ENCODE peak calls at places on chromosomes 11 and 22, in nine cellular contexts. One of them, this sample, is unnamed.

GRCh38 chr11:9656864-9657263 is 7.0 kb upstream of the SWAP70 start:
- DNase-seq in NB4: no peak
- DNase-seq in nephron progenitor cell: no peak
- DNase-seq in choroid plexus epithelial cell: no peak
- DNase-seq in cardiac fibroblast: no peak
- DNase-seq in neural crest cell: no peak
- DNase-seq in esophagus squamous epithelium: no peak
- DNase-seq in lower leg skin: no peak
- DNase-seq in AG04450: no peak
- DNase-seq in this sample: no peak

GRCh38 chr11:129974672-129975071 is 28.0 kb downstream of the PRDM10 start:
- DNase-seq in nephron progenitor cell: no peak
- DNase-seq in neural crest cell: no peak
- DNase-seq in choroid plexus epithelial cell: no peak
- DNase-seq in AG04450: no peak
- DNase-seq in lower leg skin: peak; percentile 56
- DNase-seq in NB4: no peak
- DNase-seq in cardiac fibroblast: no peak
- DNase-seq in esophagus squamous epithelium: no peak
- DNase-seq in this sample: no peak

GRCh38 chr11:113255741-113256140 is 58.6 kb upstream of the TTC12 start:
- DNase-seq in choroid plexus epithelial cell: no peak
- DNase-seq in lower leg skin: peak; percentile 62
- DNase-seq in neural crest cell: no peak
- DNase-seq in NB4: no peak
- DNase-seq in AG04450: no peak
- DNase-seq in cardiac fibroblast: no peak
- DNase-seq in nephron progenitor cell: no peak
- DNase-seq in esophagus squamous epithelium: no peak
- DNase-seq in this sample: no peak

GRCh38 chr22:22463855-22464540 is 44.5 kb downstream of the ZNF280B start:
- DNase-seq in esophagus squamous epithelium: no peak
- DNase-seq in choroid plexus epithelial cell: peak; percentile 77
- DNase-seq in AG04450: peak; percentile 34
- DNase-seq in lower leg skin: no peak
- DNase-seq in nephron progenitor cell: peak; percentile 75
- DNase-seq in neural crest cell: peak; percentile 72
- DNase-seq in NB4: peak; percentile 72
- DNase-seq in cardiac fibroblast: peak; percentile 80
- DNase-seq in this sample: peak; percentile 58

GRCh38 chr11:57546869-57547518 is 9.6 kb downstream of the SMTNL1 start:
- DNase-seq in choroid plexus epithelial cell: peak; percentile 63
- DNase-seq in nephron progenitor cell: peak; percentile 12
- DNase-seq in lower leg skin: no peak
- DNase-seq in esophagus squamous epithelium: no peak
- DNase-seq in neural crest cell: no peak
- DNase-seq in NB4: peak; percentile 44
- DNase-seq in cardiac fibroblast: peak; percentile 66
- DNase-seq in AG04450: no peak
- DNase-seq in this sample: peak; percentile 73

GRCh38 chr11:57315491-57315890 is 9.3 kb downstream of the TNKS1BP1 start:
- DNase-seq in AG04450: no peak
- DNase-seq in choroid plexus epithelial cell: peak; percentile 82
- DNase-seq in cardiac fibroblast: peak; percentile 63
- DNase-seq in esophagus squamous epithelium: no peak
- DNase-seq in lower leg skin: no peak
- DNase-seq in NB4: peak; percentile 44
- DNase-seq in neural crest cell: no peak
- DNase-seq in nephron progenitor cell: peak; percentile 36
- DNase-seq in this sample: no peak

GRCh38 chr11:102449651-102450570 is 2.7 kb downstream of the TMEM123 start:
- DNase-seq in nephron progenitor cell: no peak
- DNase-seq in NB4: no peak
- DNase-seq in AG04450: no peak
- DNase-seq in neural crest cell: no peak
- DNase-seq in choroid plexus epithelial cell: no peak
- DNase-seq in lower leg skin: no peak
- DNase-seq in esophagus squamous epithelium: no peak
- DNase-seq in cardiac fibroblast: no peak
- DNase-seq in this sample: no peak

GRCh38 chr22:23763579-23764331 is 965 bp downstream of the C22orf15 start:
- DNase-seq in choroid plexus epithelial cell: no peak
- DNase-seq in NB4: no peak
- DNase-seq in AG04450: no peak
- DNase-seq in neural crest cell: no peak
- DNase-seq in cardiac fibroblast: no peak
- DNase-seq in esophagus squamous epithelium: no peak
- DNase-seq in lower leg skin: no peak
- DNase-seq in nephron progenitor cell: peak; percentile 68
- DNase-seq in this sample: peak; percentile 52

GRCh38 chr11:34654491-34655334 is 33.8 kb downstream of the EHF start:
- DNase-seq in NB4: peak; percentile 56
- DNase-seq in cardiac fibroblast: peak; percentile 93
- DNase-seq in lower leg skin: peak; percentile 95
- DNase-seq in choroid plexus epithelial cell: peak; percentile 56
- DNase-seq in esophagus squamous epithelium: no peak
- DNase-seq in neural crest cell: no peak
- DNase-seq in AG04450: no peak
- DNase-seq in nephron progenitor cell: no peak
- DNase-seq in this sample: no peak

GRCh38 chr11:64334764-64335741 is 5.0 kb upstream of the CCDC88B start:
- DNase-seq in AG04450: peak; percentile 75
- DNase-seq in nephron progenitor cell: peak; percentile 59
- DNase-seq in NB4: peak; percentile 97
- DNase-seq in choroid plexus epithelial cell: peak; percentile 84
- DNase-seq in lower leg skin: no peak
- DNase-seq in neural crest cell: no peak
- DNase-seq in esophagus squamous epithelium: no peak
- DNase-seq in cardiac fibroblast: peak; percentile 95
- DNase-seq in this sample: peak; percentile 88

GRCh38 chr11:121582296-121582695 is 129.5 kb upstream of the SORL1-AS1 start:
- DNase-seq in esophagus squamous epithelium: no peak
- DNase-seq in nephron progenitor cell: no peak
- DNase-seq in choroid plexus epithelial cell: no peak
- DNase-seq in NB4: peak; percentile 60
- DNase-seq in AG04450: no peak
- DNase-seq in lower leg skin: no peak
- DNase-seq in neural crest cell: no peak
- DNase-seq in cardiac fibroblast: no peak
- DNase-seq in this sample: no peak

DNA sequence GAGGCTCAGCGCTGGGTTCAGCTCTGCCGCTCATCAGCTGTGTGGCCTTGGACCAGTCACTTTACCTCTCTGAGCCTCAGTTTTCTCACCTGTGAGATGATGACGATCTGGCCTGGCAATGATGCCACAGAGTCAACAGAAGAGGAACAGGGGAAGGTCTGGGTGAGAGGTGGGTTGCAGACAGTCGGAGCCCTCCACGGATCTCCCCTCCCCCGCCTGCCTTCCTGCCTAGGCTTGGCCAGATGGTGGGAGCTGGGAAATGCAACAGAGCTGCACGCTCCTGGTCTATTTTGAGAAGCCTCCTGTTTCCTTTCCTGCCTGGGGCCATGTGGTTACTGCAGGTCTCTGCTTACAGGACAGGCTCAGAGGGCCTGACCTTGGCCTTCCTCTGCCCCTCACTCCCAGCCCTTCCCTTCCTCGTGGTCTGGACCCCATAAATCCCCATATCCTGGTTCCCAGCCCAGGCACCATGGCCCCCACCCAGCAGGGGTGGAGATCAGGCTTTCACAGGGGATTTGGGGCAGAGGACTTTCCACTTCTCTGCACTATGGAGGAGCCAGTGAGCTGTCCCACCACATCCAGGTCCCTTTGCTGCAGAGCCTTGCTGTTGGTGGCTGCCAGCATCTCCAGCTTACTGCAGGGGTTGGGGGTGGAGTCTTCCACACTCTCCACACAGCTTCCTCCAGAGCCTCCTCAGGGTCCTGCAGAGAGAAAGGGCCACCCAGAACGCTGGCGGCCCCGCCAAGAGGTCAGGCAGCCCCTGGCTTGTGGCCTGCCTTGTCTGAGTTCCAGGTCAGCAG is 46.9 kb downstream of the C11orf96 start:
- DNase-seq in esophagus squamous epithelium: no peak
- DNase-seq in nephron progenitor cell: peak; percentile 64
- DNase-seq in NB4: no peak
- DNase-seq in lower leg skin: peak; percentile 85
- DNase-seq in AG04450: no peak
- DNase-seq in cardiac fibroblast: peak; percentile 22
- DNase-seq in neural crest cell: peak; percentile 13
- DNase-seq in choroid plexus epithelial cell: no peak
- DNase-seq in this sample: no peak
- TF ChIP-seq CTCF in esophagus squamous epithelium: no peak
- TF ChIP-seq CTCF in nephron progenitor cell: no peak
- TF ChIP-seq CTCF in NB4: no peak
- TF ChIP-seq CTCF in lower leg skin: no peak
- TF ChIP-seq CTCF in AG04450: no peak
- TF ChIP-seq CTCF in cardiac fibroblast: no peak
- TF ChIP-seq CTCF in neural crest cell: no peak
- TF ChIP-seq CTCF in choroid plexus epithelial cell: no peak
- TF ChIP-seq CTCF in this sample: no peak

GRCh38 chr11:45736424-45736823 is 68.5 kb upstream of the SLC35C1 start:
- DNase-seq in lower leg skin: no peak
- DNase-seq in choroid plexus epithelial cell: peak; percentile 51
- DNase-seq in esophagus squamous epithelium: no peak
- DNase-seq in cardiac fibroblast: peak; percentile 71
- DNase-seq in nephron progenitor cell: no peak
- DNase-seq in AG04450: no peak
- DNase-seq in neural crest cell: no peak
- DNase-seq in NB4: no peak
- DNase-seq in this sample: no peak
- TF ChIP-seq CTCF in lower leg skin: no peak
- TF ChIP-seq CTCF in choroid plexus epithelial cell: no peak
- TF ChIP-seq CTCF in esophagus squamous epithelium: no peak
- TF ChIP-seq CTCF in cardiac fibroblast: no peak
- TF ChIP-seq CTCF in nephron progenitor cell: no peak
- TF ChIP-seq CTCF in AG04450: no peak
- TF ChIP-seq CTCF in neural crest cell: no peak
- TF ChIP-seq CTCF in NB4: no peak
- TF ChIP-seq CTCF in this sample: no peak

GRCh38 chr22:26835929-26836528 is 178.6 kb downstream of the MIAT start:
- DNase-seq in choroid plexus epithelial cell: peak; percentile 63
- DNase-seq in esophagus squamous epithelium: no peak
- DNase-seq in cardiac fibroblast: peak; percentile 69
- DNase-seq in AG04450: no peak
- DNase-seq in lower leg skin: no peak
- DNase-seq in NB4: peak; percentile 50
- DNase-seq in neural crest cell: peak; percentile 59
- DNase-seq in nephron progenitor cell: peak; percentile 64
- DNase-seq in this sample: peak; percentile 66
- TF ChIP-seq CTCF in choroid plexus epithelial cell: peak; percentile 77
- TF ChIP-seq CTCF in esophagus squamous epithelium: peak; percentile 58
- TF ChIP-seq CTCF in cardiac fibroblast: peak; percentile 72
- TF ChIP-seq CTCF in AG04450: peak; percentile 57
- TF ChIP-seq CTCF in lower leg skin: no peak
- TF ChIP-seq CTCF in NB4: peak; percentile 73
- TF ChIP-seq CTCF in neural crest cell: peak; percentile 72
- TF ChIP-seq CTCF in nephron progenitor cell: peak; percentile 70
- TF ChIP-seq CTCF in this sample: peak; percentile 61

DNA sequence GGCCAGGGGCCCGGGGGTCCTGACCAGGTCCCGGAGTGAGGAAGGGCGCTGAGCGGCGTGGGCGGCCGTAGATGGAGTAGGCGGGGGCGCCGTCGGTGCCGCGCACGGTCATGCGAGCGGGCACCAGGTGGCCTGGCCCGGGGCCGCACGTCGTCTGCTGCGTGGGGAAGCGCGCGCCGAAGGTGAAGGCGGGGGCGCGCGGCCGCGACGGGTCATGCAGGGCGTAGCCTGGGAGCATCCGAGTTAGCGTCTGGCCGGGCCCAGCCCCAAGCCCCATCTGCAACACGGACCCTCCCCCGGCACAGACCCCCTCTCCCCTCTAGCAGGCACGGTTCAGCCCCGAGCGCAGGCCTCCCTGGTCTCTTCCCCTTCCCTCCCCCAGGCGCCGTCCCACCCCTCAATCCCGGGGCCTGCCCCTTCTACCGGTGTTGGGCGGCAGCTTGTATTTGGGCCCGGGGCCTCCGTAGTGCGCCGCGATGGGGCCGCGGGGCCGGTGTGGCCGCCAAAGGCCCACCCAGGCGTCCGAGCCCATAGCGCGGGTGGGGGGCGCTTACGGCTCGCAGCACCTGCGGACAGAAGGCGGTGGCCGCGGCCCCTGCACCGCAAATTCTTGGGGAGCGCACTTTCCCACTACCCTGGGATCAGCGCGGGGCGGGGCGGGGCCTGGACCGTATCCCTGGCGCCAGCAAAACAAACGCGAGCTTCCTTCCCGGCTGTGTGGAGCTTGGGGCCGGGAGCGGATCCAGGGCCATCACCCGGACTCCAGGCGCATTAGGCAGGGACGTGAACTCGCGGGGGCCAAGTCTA is 1.9 kb upstream of the TYMP start:
- DNase-seq in nephron progenitor cell: peak; percentile 74
- DNase-seq in esophagus squamous epithelium: no peak
- DNase-seq in neural crest cell: peak; percentile 35
- DNase-seq in lower leg skin: peak; percentile 97
- DNase-seq in choroid plexus epithelial cell: peak; percentile 73
- DNase-seq in AG04450: no peak
- DNase-seq in cardiac fibroblast: peak; percentile 63
- DNase-seq in NB4: peak; percentile 77
- DNase-seq in this sample: peak; percentile 73
- TF ChIP-seq CTCF in nephron progenitor cell: no peak
- TF ChIP-seq CTCF in esophagus squamous epithelium: no peak
- TF ChIP-seq CTCF in neural crest cell: no peak
- TF ChIP-seq CTCF in lower leg skin: no peak
- TF ChIP-seq CTCF in choroid plexus epithelial cell: no peak
- TF ChIP-seq CTCF in AG04450: no peak
- TF ChIP-seq CTCF in cardiac fibroblast: no peak
- TF ChIP-seq CTCF in NB4: no peak
- TF ChIP-seq CTCF in this sample: no peak

DNA sequence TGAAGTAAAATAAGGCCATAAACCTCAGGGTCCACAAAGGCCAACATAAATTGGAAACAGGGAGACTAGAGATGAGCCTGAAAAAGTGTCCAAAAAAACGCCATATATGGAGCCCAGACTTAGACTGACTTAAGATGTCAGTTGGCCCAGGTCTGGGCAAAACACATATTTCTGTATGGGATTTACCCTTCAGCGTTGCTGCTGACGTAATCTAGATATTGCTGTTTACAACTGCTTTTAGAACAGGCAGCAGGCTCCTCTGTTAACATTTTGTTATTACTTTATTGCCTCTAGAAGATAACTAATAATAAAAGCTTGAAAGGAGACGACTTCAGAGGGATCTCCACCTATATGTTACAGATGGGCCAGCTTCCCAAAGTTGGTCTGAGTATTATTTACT is 8.7 kb downstream of the ME3 start:
- DNase-seq in cardiac fibroblast: no peak
- DNase-seq in NB4: no peak
- DNase-seq in choroid plexus epithelial cell: no peak
- DNase-seq in esophagus squamous epithelium: no peak
- DNase-seq in lower leg skin: no peak
- DNase-seq in neural crest cell: no peak
- DNase-seq in AG04450: no peak
- DNase-seq in nephron progenitor cell: no peak
- DNase-seq in this sample: no peak
- TF ChIP-seq CTCF in cardiac fibroblast: no peak
- TF ChIP-seq CTCF in NB4: no peak
- TF ChIP-seq CTCF in choroid plexus epithelial cell: no peak
- TF ChIP-seq CTCF in esophagus squamous epithelium: no peak
- TF ChIP-seq CTCF in lower leg skin: no peak
- TF ChIP-seq CTCF in neural crest cell: no peak
- TF ChIP-seq CTCF in AG04450: no peak
- TF ChIP-seq CTCF in nephron progenitor cell: no peak
- TF ChIP-seq CTCF in this sample: no peak

This sample was measured in GM10248.